ENCODE peak calls at places on chromosomes 12 and 14, in nine cellular contexts. One of them, this sample, is unnamed.

GRCh38 chr12:28177461-28177860 is 12.8 kb upstream of the CCDC91 start:
- DNase-seq in Ammon's horn: no peak
- DNase-seq in pancreas: no peak
- DNase-seq in AG04450: no peak
- DNase-seq in fibroblast of the aortic adventitia: no peak
- DNase-seq in astrocyte of the spinal cord: no peak
- DNase-seq in T-helper 9 cell: no peak
- DNase-seq in ACHN: no peak
- DNase-seq in putamen: no peak
- DNase-seq in this sample: no peak

GRCh38 chr14:89060191-89060590 is 235.7 kb downstream of the TTC8 start:
- DNase-seq in ACHN: no peak
- DNase-seq in astrocyte of the spinal cord: no peak
- DNase-seq in fibroblast of the aortic adventitia: peak
- DNase-seq in pancreas: no peak
- DNase-seq in T-helper 9 cell: no peak
- DNase-seq in Ammon's horn: no peak
- DNase-seq in AG04450: no peak
- DNase-seq in putamen: no peak
- DNase-seq in this sample: no peak

GRCh38 chr14:74599946-74600345 is 12.1 kb downstream of the LTBP2 start:
- DNase-seq in fibroblast of the aortic adventitia: no peak
- DNase-seq in AG04450: no peak
- DNase-seq in astrocyte of the spinal cord: no peak
- DNase-seq in ACHN: no peak
- DNase-seq in Ammon's horn: peak
- DNase-seq in T-helper 9 cell: no peak
- DNase-seq in pancreas: no peak
- DNase-seq in putamen: no peak
- DNase-seq in this sample: no peak

GRCh38 chr14:54486685-54487084 is 2.1 kb downstream of the GMFB start:
- DNase-seq in AG04450: no peak
- DNase-seq in Ammon's horn: no peak
- DNase-seq in ACHN: no peak
- DNase-seq in T-helper 9 cell: no peak
- DNase-seq in putamen: no peak
- DNase-seq in astrocyte of the spinal cord: no peak
- DNase-seq in pancreas: no peak
- DNase-seq in fibroblast of the aortic adventitia: no peak
- DNase-seq in this sample: no peak

GRCh38 chr14:68335312-68335711 is 457.6 kb downstream of the ZFP36L1 start:
- DNase-seq in Ammon's horn: no peak
- DNase-seq in astrocyte of the spinal cord: no peak
- DNase-seq in fibroblast of the aortic adventitia: no peak
- DNase-seq in pancreas: no peak
- DNase-seq in T-helper 9 cell: no peak
- DNase-seq in ACHN: no peak
- DNase-seq in putamen: no peak
- DNase-seq in AG04450: no peak
- DNase-seq in this sample: no peak

GRCh38 chr12:124558298-124558697 is 9.1 kb downstream of the NCOR2 start:
- DNase-seq in astrocyte of the spinal cord: no peak
- DNase-seq in AG04450: no peak
- DNase-seq in pancreas: no peak
- DNase-seq in fibroblast of the aortic adventitia: no peak
- DNase-seq in putamen: no peak
- DNase-seq in T-helper 9 cell: no peak
- DNase-seq in Ammon's horn: no peak
- DNase-seq in ACHN: no peak
- DNase-seq in this sample: no peak

GRCh38 chr14:99177046-99177655 is 94.8 kb downstream of the BCL11B start:
- DNase-seq in astrocyte of the spinal cord: no peak
- DNase-seq in pancreas: no peak
- DNase-seq in T-helper 9 cell: no peak
- DNase-seq in putamen: no peak
- DNase-seq in fibroblast of the aortic adventitia: no peak
- DNase-seq in Ammon's horn: no peak
- DNase-seq in AG04450: no peak
- DNase-seq in ACHN: no peak
- DNase-seq in this sample: no peak

GRCh38 chr12:31866523-31866922 is 92.7 kb upstream of the RESF1 start:
- DNase-seq in fibroblast of the aortic adventitia: no peak
- DNase-seq in putamen: no peak
- DNase-seq in astrocyte of the spinal cord: no peak
- DNase-seq in AG04450: no peak
- DNase-seq in T-helper 9 cell: no peak
- DNase-seq in Ammon's horn: no peak
- DNase-seq in pancreas: no peak
- DNase-seq in ACHN: no peak
- DNase-seq in this sample: no peak

GRCh38 chr12:43349863-43350262 is 202.1 kb downstream of the ADAMTS20 start:
- DNase-seq in ACHN: peak
- DNase-seq in fibroblast of the aortic adventitia: no peak
- DNase-seq in Ammon's horn: no peak
- DNase-seq in pancreas: no peak
- DNase-seq in astrocyte of the spinal cord: peak
- DNase-seq in T-helper 9 cell: no peak
- DNase-seq in putamen: no peak
- DNase-seq in AG04450: no peak
- DNase-seq in this sample: no peak

GRCh38 chr12:32437095-32437515 is 37.7 kb downstream of the FGD4 start:
- DNase-seq in Ammon's horn: no peak
- DNase-seq in AG04450: peak
- DNase-seq in T-helper 9 cell: no peak
- DNase-seq in ACHN: peak
- DNase-seq in fibroblast of the aortic adventitia: peak
- DNase-seq in pancreas: no peak
- DNase-seq in astrocyte of the spinal cord: peak
- DNase-seq in putamen: no peak
- DNase-seq in this sample: peak

GRCh38 chr12:106583578-106584103 is 837 bp downstream of the RFX4 start:
- DNase-seq in ACHN: no peak
- DNase-seq in astrocyte of the spinal cord: no peak
- DNase-seq in T-helper 9 cell: no peak
- DNase-seq in AG04450: no peak
- DNase-seq in putamen: no peak
- DNase-seq in fibroblast of the aortic adventitia: peak
- DNase-seq in Ammon's horn: no peak
- DNase-seq in pancreas: no peak
- DNase-seq in this sample: no peak

GRCh38 chr12:46219892-46220655 is 48.8 kb downstream of the SLC38A1 start:
- DNase-seq in astrocyte of the spinal cord: peak
- DNase-seq in ACHN: peak
- DNase-seq in putamen: no peak
- DNase-seq in fibroblast of the aortic adventitia: peak
- DNase-seq in pancreas: no peak
- DNase-seq in T-helper 9 cell: peak
- DNase-seq in AG04450: peak
- DNase-seq in Ammon's horn: peak
- DNase-seq in this sample: peak

GRCh38 chr12:123106640-123107359 is 44.1 kb downstream of the PITPNM2 start:
- DNase-seq in pancreas: no peak
- DNase-seq in putamen: no peak
- DNase-seq in ACHN: no peak
- DNase-seq in T-helper 9 cell: peak
- DNase-seq in Ammon's horn: no peak
- DNase-seq in fibroblast of the aortic adventitia: no peak
- DNase-seq in astrocyte of the spinal cord: no peak
- DNase-seq in AG04450: no peak
- DNase-seq in this sample: no peak

GRCh38 chr12:54369597-54370217 is 5.4 kb upstream of the GPR84 start:
- DNase-seq in ACHN: no peak
- DNase-seq in AG04450: no peak
- DNase-seq in putamen: no peak
- DNase-seq in pancreas: no peak
- DNase-seq in T-helper 9 cell: no peak
- DNase-seq in Ammon's horn: no peak
- DNase-seq in fibroblast of the aortic adventitia: no peak
- DNase-seq in astrocyte of the spinal cord: no peak
- DNase-seq in this sample: no peak

GRCh38 chr14:81303258-81303935 is 82.6 kb upstream of the GTF2A1 start:
- DNase-seq in T-helper 9 cell: no peak
- DNase-seq in ACHN: no peak
- DNase-seq in fibroblast of the aortic adventitia: no peak
- DNase-seq in putamen: no peak
- DNase-seq in astrocyte of the spinal cord: no peak
- DNase-seq in pancreas: peak
- DNase-seq in Ammon's horn: no peak
- DNase-seq in AG04450: no peak
- DNase-seq in this sample: no peak

GRCh38 chr12:80189241-80189640 is 89.9 kb downstream of the OTOGL start:
- DNase-seq in ACHN: no peak
- DNase-seq in fibroblast of the aortic adventitia: peak
- DNase-seq in pancreas: no peak
- DNase-seq in putamen: no peak
- DNase-seq in AG04450: peak
- DNase-seq in astrocyte of the spinal cord: peak
- DNase-seq in Ammon's horn: no peak
- DNase-seq in T-helper 9 cell: no peak
- DNase-seq in this sample: no peak

GRCh38 chr14:60348211-60348610 is 99.2 kb downstream of the PPM1A start:
- DNase-seq in fibroblast of the aortic adventitia: no peak
- DNase-seq in T-helper 9 cell: no peak
- DNase-seq in AG04450: no peak
- DNase-seq in pancreas: no peak
- DNase-seq in astrocyte of the spinal cord: no peak
- DNase-seq in Ammon's horn: no peak
- DNase-seq in ACHN: no peak
- DNase-seq in putamen: no peak
- DNase-seq in this sample: no peak

GRCh38 chr12:48002179-48002601 is 2.1 kb downstream of the COL2A1 start:
- DNase-seq in pancreas: no peak
- DNase-seq in T-helper 9 cell: no peak
- DNase-seq in ACHN: no peak
- DNase-seq in putamen: no peak
- DNase-seq in fibroblast of the aortic adventitia: peak
- DNase-seq in astrocyte of the spinal cord: no peak
- DNase-seq in AG04450: no peak
- DNase-seq in Ammon's horn: no peak
- DNase-seq in this sample: no peak

This sample was measured in HFF-Myc.